ENCODE peak calls at places on chromosome 13, in nine cellular contexts. U is CD8-positive, alpha-beta T cell; R is heart left ventricle; P is OCI-LY7; O is foreskin keratinocyte; G is H1; E is tibial artery; D is MM.1S; T is cardiac muscle cell. B is an unnamed sample.

GRCh38 chr13:75316427-75316826 is 165.5 kb downstream of the TBC1D4 start:
- DNase-seq in G (no peak), E (no peak), T (no peak), R (no peak), P (no peak), D (no peak), U (no peak), O (no peak), B (no peak)

GRCh38 chr13:47846886-47847285 is 154.2 kb downstream of the SUCLA2 start:
- DNase-seq in U (no peak), D (no peak), O (no peak), P (no peak), G (no peak), R (no peak), E (no peak), T (no peak), B (no peak)

GRCh38 chr13:97588993-97589392 is 155.0 kb downstream of the RAP2A start:
- DNase-seq in D (no peak), U (no peak), R (no peak), T (no peak), P (no peak), E (no peak), O (no peak), G (no peak), B (no peak)

GRCh38 chr13:89550842-89551422 is 1796.6 kb upstream of the MIR17HG start:
- DNase-seq in E (no peak), U (no peak), P (no peak), T (no peak), D (no peak), G (no peak), R (no peak), O (peak; percentile 99), B (no peak)

GRCh38 chr13:26280822-26281221 is 26.9 kb downstream of the CDK8 start:
- DNase-seq in P (no peak), T (no peak), R (no peak), U (no peak), D (no peak), O (no peak), E (no peak), G (peak; percentile 2), B (no peak)

GRCh38 chr13:80224468-80224867 is 116.5 kb downstream of the SPRY2 start:
- DNase-seq in P (no peak), R (no peak), E (no peak), O (peak; percentile 76), G (no peak), D (no peak), U (no peak), T (no peak), B (no peak)

GRCh38 chr13:78326608-78327007 is 276.7 kb downstream of the POU4F1 start:
- DNase-seq in G (no peak), D (no peak), T (peak; percentile 12), P (no peak), U (no peak), E (no peak), R (no peak), O (peak; percentile 68), B (no peak)

GRCh38 chr13:73060251-73061160 is 1.7 kb downstream of the KLF5 start:
- DNase-seq in T (no peak), E (peak; percentile 23), U (no peak), O (peak; percentile 73), P (no peak), G (no peak), D (no peak), R (peak; percentile 27), B (no peak)

GRCh38 chr13:24713022-24713421 is 32.8 kb downstream of the ATP12A start:
- DNase-seq in E (no peak), G (no peak), P (no peak), R (peak; percentile 29), D (no peak), O (no peak), T (peak; percentile 79), U (no peak), B (no peak)

GRCh38 chr13:60627071-60627686 is 230.2 kb downstream of the TDRD3 start:
- DNase-seq in P (peak; percentile 37), T (peak; percentile 73), O (no peak), E (no peak), U (no peak), R (no peak), G (peak; percentile 34), D (peak; percentile 18), B (no peak)

GRCh38 chr13:28819748-28820098 is 416 bp upstream of the MTUS2 start:
- DNase-seq in D (peak; percentile 38), E (no peak), O (no peak), R (peak; percentile 55), P (no peak), T (peak; percentile 86), U (peak; percentile 4), G (no peak), B (no peak)

GRCh38 chr13:36001561-36001960 is 129.6 kb downstream of the DCLK1 start:
- DNase-seq in G (no peak), U (no peak), D (no peak), R (no peak), O (no peak), E (no peak), T (no peak), P (no peak), B (no peak)

GRCh38 chr13:36006347-36006746 is 124.8 kb downstream of the DCLK1 start:
- DNase-seq in U (no peak), E (no peak), G (no peak), T (no peak), P (no peak), O (no peak), D (no peak), R (no peak), B (no peak)

GRCh38 chr13:36006895-36007294 is 124.3 kb downstream of the DCLK1 start:
- DNase-seq in R (no peak), E (no peak), D (no peak), G (no peak), O (no peak), T (no peak), U (no peak), P (no peak), B (no peak)
- H3K27ac ChIP-seq in R (no peak overlapping the region), E (no peak overlapping the region), D (no peak overlapping the region), G (no peak overlapping the region), O (no peak overlapping the region), T (no peak overlapping the region), U (no peak overlapping the region), P (no peak overlapping the region), B (no peak overlapping the region)

GRCh38 chr13:51222510-51223283 is 499 bp downstream of the FAM124A start:
- DNase-seq in R (no peak), O (no peak), U (no peak), G (no peak), T (peak; percentile 35), D (no peak), E (no peak), P (no peak), B (no peak)
- TF ChIP-seq CTCF in R (no peak), O (no peak), U (no peak), G (no peak), T (peak; percentile 30), D (no peak), E (no peak), P (peak; percentile 16), B (no peak)

GRCh38 chr13:44884076-44884729 is 105.1 kb downstream of the NUFIP1 start:
- DNase-seq in R (no peak), G (no peak), O (peak; percentile 36), D (no peak), U (no peak), P (no peak), T (no peak), E (no peak), B (no peak)
- H3K27ac ChIP-seq in R (no peak overlapping the region), G (no peak overlapping the region), O (no peak overlapping the region), D (no peak overlapping the region), U (no peak overlapping the region), P (no peak overlapping the region), T (no peak overlapping the region), E (no peak overlapping the region), B (no peak overlapping the region)

GRCh38 chr13:111247552-111247951 is 72.9 kb upstream of the TEX29 start:
- DNase-seq in T (peak; percentile 5), D (no peak), G (no peak), P (no peak), R (no peak), O (no peak), E (no peak), U (no peak), B (no peak)

GRCh38 chr13:111251646-111252448 is 68.6 kb upstream of the TEX29 start:
- DNase-seq in O (no peak), T (peak; percentile 26), E (no peak), P (no peak), D (no peak), G (no peak), U (no peak), R (no peak), B (no peak)

GRCh38 chr13:111249637-111250360 is 70.6 kb upstream of the TEX29 start:
- DNase-seq in P (no peak), E (no peak), D (no peak), U (no peak), T (no peak), R (no peak), G (no peak), O (no peak), B (no peak)

GRCh38 chr13:111245781-111246384 is 74.6 kb upstream of the TEX29 start:
- DNase-seq in R (no peak), G (no peak), T (no peak), D (no peak), O (peak; percentile 15), E (no peak), U (no peak), P (no peak), B (no peak)

GRCh38 chr13:111248822-111249221 is 71.6 kb upstream of the TEX29 start:
- DNase-seq in E (no peak), D (no peak), P (no peak), G (no peak), U (no peak), R (no peak), T (no peak), O (no peak), B (no peak)
- TF ChIP-seq CTCF in E (no peak), D (no peak), P (no peak), G (no peak), U (no peak), R (no peak), T (no peak), O (no peak), B (no peak)

GRCh38 chr13:32429406-32429909 is 1.5 kb upstream of the N4BP2L1 start:
- DNase-seq in E (no peak), O (no peak), D (no peak), R (no peak), P (no peak), U (no peak), T (no peak), G (no peak), B (no peak)
- H3K27ac ChIP-seq in E (peak overlapping the region; percentile 94), O (no peak overlapping the region), D (peak overlapping the region; percentile 92), R (peak overlapping the region; percentile 73), P (no peak overlapping the region), U (peak overlapping the region; percentile 85), T (no peak overlapping the region), G (no peak overlapping the region), B (peak overlapping the region; percentile 90)

DNA sequence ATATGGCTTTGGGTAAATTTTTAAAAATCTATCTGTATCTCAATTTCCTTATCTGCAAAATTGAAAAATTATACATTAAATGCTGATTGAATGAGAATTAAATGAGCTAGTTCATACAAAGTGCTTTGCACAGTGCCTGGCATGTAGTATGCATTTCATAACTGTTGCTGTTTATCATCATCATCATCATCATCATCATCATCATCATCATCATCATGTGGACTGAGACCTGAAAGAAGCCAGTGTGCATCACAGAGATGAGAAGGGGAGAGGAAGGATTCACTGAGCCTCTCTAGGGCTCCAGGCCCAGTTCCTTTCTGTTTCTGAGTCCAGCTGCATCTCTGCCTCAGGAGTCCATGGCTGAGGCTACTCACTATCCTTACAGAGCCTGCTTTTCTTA is 6.9 kb upstream of the ZC3H13 start:
- DNase-seq in D (no peak), E (no peak), O (no peak), P (no peak), T (no peak), G (no peak), R (no peak), U (no peak), B (no peak)
- TF ChIP-seq CTCF in D (no peak), E (no peak), O (no peak), P (no peak), T (no peak), G (no peak), R (no peak), U (no peak), B (no peak)